ENCODE peak calls at places on chromosome 20, in six cellular contexts. G is A549, Y is kidney epithelial cell, H is SJCRH30, Z is brain microvascular endothelial cell, A is astrocyte of the spinal cord. P is an unnamed sample.
A peak's percentile ranks its signal among the peaks of the same experiment; 100 is the strongest.

GRCh38 chr20:23867152-23867776 is 12.3 kb downstream of the CST5 start:
- DNase-seq in A (no peak), G (no peak), Z (no peak), Y (no peak), H (no peak), P (no peak)

GRCh38 chr20:61614311-61615100 is 362.4 kb downstream of the CDH4 start:
- DNase-seq in A (no peak), Y (no peak), G (no peak), Z (no peak), H (no peak), P (no peak)

GRCh38 chr20:20327756-20328155 is 40.1 kb upstream of the INSM1 start:
- DNase-seq in A (no peak), Y (no peak), H (no peak), Z (no peak), G (no peak), P (no peak)

GRCh38 chr20:35978041-35978513 is 9.7 kb downstream of the CNBD2 start:
- DNase-seq in A (no peak), Y (no peak), H (no peak), Z (no peak), G (no peak), P (no peak)

GRCh38 chr20:32210206-32210605 is 2.5 kb downstream of the POFUT1 start:
- DNase-seq in Y (no peak), A (no peak), Z (no peak), G (no peak), H (peak; percentile 53), P (no peak)

GRCh38 chr20:40953856-40954255 is 74.8 kb upstream of the TOP1 start:
- DNase-seq in A (peak; percentile 67), G (no peak), Z (no peak), Y (no peak), H (no peak), P (no peak)

GRCh38 chr20:19631410-19631809 is 126.6 kb upstream of the RIN2 start:
- DNase-seq in Z (no peak), H (no peak), Y (no peak), A (no peak), G (no peak), P (peak; percentile 32)

GRCh38 chr20:6686171-6686570 is 81.3 kb upstream of the BMP2 start:
- DNase-seq in A (no peak), H (no peak), G (no peak), Z (no peak), Y (no peak), P (no peak)

GRCh38 chr20:36336838-36337478 is 30.8 kb downstream of the DLGAP4 start:
- DNase-seq in G (no peak), H (no peak), Y (no peak), A (no peak), Z (no peak), P (no peak)

GRCh38 chr20:709421-709820 is 33.8 kb upstream of the SCRT2 start:
- DNase-seq in A (no peak), G (no peak), Z (no peak), H (no peak), Y (no peak), P (no peak)

GRCh38 chr20:63847374-63848002 is 13.8 kb upstream of the ABHD16B start:
- DNase-seq in G (no peak), Z (no peak), Y (no peak), H (peak; percentile 70), A (no peak), P (no peak)

GRCh38 chr20:18822832-18823231 is 9.2 kb downstream of the SCP2D1 start:
- DNase-seq in Z (no peak), H (peak; percentile 72), Y (no peak), G (no peak), A (no peak), P (peak; percentile 18)

GRCh38 chr20:41453006-41453950 is 86.7 kb upstream of the EMILIN3 start:
- DNase-seq in Y (no peak), G (no peak), Z (no peak), H (peak; percentile 23), A (no peak), P (no peak)

GRCh38 chr20:57802877-57803717 is 93.3 kb upstream of the PMEPA1 start:
- DNase-seq in H (no peak), Y (no peak), A (no peak), G (no peak), Z (no peak), P (no peak)

GRCh38 chr20:23631226-23631822 is 6.4 kb downstream of the CST3 start:
- DNase-seq in G (no peak), A (no peak), Y (no peak), H (no peak), Z (no peak), P (no peak)

GRCh38 chr20:35615667-35616464 is at the start of gene SPAG4:
- DNase-seq in G (peak; percentile 98), Z (peak; percentile 100), H (peak; percentile 100), Y (no peak), A (peak; percentile 99), P (peak; percentile 100)

GRCh38 chr20:40955326-40955725 is 73.3 kb upstream of the TOP1 start:
- DNase-seq in Z (no peak), Y (no peak), H (no peak), A (no peak), G (no peak), P (no peak)

GRCh38 chr20:41408131-41408789 is 41.6 kb upstream of the EMILIN3 start:
- DNase-seq in H (peak; percentile 37), G (no peak), Y (no peak), Z (no peak), A (no peak), P (no peak)

GRCh38 chr20:16455296-16455695 is 118.0 kb downstream of the KIF16B start:
- DNase-seq in G (no peak), A (no peak), Z (no peak), Y (no peak), H (no peak), P (no peak)

GRCh38 chr20:1734269-1734858 is 76.8 kb upstream of the SIRPG start:
- DNase-seq in Z (peak; percentile 4), H (no peak), Y (no peak), G (no peak), A (peak; percentile 7), P (no peak)

GRCh38 chr20:17024513-17025105 is 202.2 kb upstream of the PCSK2 start:
- DNase-seq in G (peak; percentile 15), A (peak; percentile 51), Y (peak; percentile 5), Z (no peak), H (no peak), P (no peak)

GRCh38 chr20:59933849-59934585 is 580 bp upstream of the SYCP2 start:
- DNase-seq in H (no peak), Y (no peak), Z (peak; percentile 39), A (peak; percentile 58), G (peak; percentile 82), P (peak; percentile 86)

GRCh38 chr20:4227085-4227821 is 211.9 kb upstream of the RNF24 start:
- DNase-seq in H (peak; percentile 22), A (peak; percentile 47), Z (peak; percentile 52), Y (no peak), G (peak; percentile 54), P (peak; percentile 49)

GRCh38 chr20:56625837-56626236 is 3.3 kb upstream of the TFAP2C start:
- DNase-seq in H (no peak), G (no peak), A (no peak), Y (no peak), Z (no peak), P (no peak)

GRCh38 chr20:49482621-49483017 is at the start of gene KCNB1:
- DNase-seq in Y (no peak), Z (peak; percentile 11), A (peak; percentile 32), H (peak; percentile 73), G (peak; percentile 36), P (peak; percentile 56)

GRCh38 chr20:49483706-49484101 is 1.2 kb upstream of the KCNB1 start:
- DNase-seq in G (no peak), H (no peak), Y (no peak), Z (no peak), A (no peak), P (no peak)

GRCh38 chr20:49482173-49482572 is 295 bp downstream of the KCNB1 start:
- DNase-seq in H (no peak), G (no peak), A (no peak), Z (no peak), Y (no peak), P (no peak)

GRCh38 chr20:49484180-49485140 is 2.0 kb upstream of the KCNB1 start:
- DNase-seq in H (peak; percentile 89), Z (peak; percentile 61), Y (peak; percentile 7), G (peak; percentile 86), A (peak; percentile 62), P (peak; percentile 69)

GRCh38 chr20:49483018-49483705 is 694 bp upstream of the KCNB1 start:
- DNase-seq in G (no peak), Z (no peak), H (no peak), A (no peak), Y (no peak), P (no peak)
- H3K4me3 ChIP-seq in G (peak overlapping the region; percentile 51), Z (no peak overlapping the region), H (no peak overlapping the region), A (no peak overlapping the region), Y (no peak overlapping the region), P (no peak overlapping the region)

GRCh38 chr20:25253606-25254275 is 5.9 kb downstream of the PYGB start:
- DNase-seq in H (no peak), Y (no peak), Z (no peak), A (no peak), G (no peak), P (no peak)
- H3K4me3 ChIP-seq in H (no peak overlapping the region), Y (no peak overlapping the region), Z (no peak overlapping the region), A (no peak overlapping the region), G (no peak overlapping the region), P (no peak overlapping the region)

GRCh38 chr20:49665796-49666195 is 47.9 kb downstream of the B4GALT5 start:
- DNase-seq in Z (no peak), G (no peak), Y (no peak), H (no peak), A (no peak), P (no peak)

GRCh38 chr20:49671429-49671828 is 42.2 kb downstream of the B4GALT5 start:
- DNase-seq in H (no peak), G (no peak), Y (no peak), Z (no peak), A (no peak), P (no peak)

GRCh38 chr20:49666906-49667305 is 46.8 kb downstream of the B4GALT5 start:
- DNase-seq in G (no peak), Y (no peak), H (no peak), A (no peak), Z (no peak), P (no peak)

GRCh38 chr20:49669601-49670189 is 44.0 kb downstream of the B4GALT5 start:
- DNase-seq in H (no peak), A (no peak), G (no peak), Y (no peak), Z (no peak), P (no peak)

GRCh38 chr20:49668181-49668877 is 45.3 kb downstream of the B4GALT5 start:
- DNase-seq in A (no peak), Z (no peak), H (no peak), Y (no peak), G (no peak), P (peak; percentile 49)
- H3K4me3 ChIP-seq in A (no peak overlapping the region), Z (no peak overlapping the region), H (no peak overlapping the region), Y (no peak overlapping the region), G (no peak overlapping the region), P (no peak overlapping the region)

DNA sequence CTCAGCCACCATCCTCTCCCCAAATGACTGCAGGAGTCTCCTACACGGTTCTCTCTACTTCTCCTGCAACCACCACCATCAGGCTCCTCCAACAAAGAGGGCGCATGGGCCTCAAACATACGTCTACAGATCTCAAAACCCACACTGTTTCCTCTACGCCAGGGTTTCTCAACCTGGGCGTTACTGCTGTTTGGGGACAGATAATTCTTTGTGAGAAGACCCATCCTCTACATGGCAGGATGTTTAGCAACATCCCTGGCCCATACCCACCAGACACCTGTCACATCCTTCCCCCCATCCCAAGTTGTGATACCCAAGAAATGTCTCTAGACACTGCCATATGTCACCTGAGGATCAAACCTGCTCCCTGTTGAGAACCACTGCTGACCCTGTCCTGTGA is 45.0 kb downstream of the ELMO2 start:
- DNase-seq in G (no peak), H (no peak), A (no peak), Y (no peak), Z (no peak), P (no peak)
- H3K4me3 ChIP-seq in G (no peak overlapping the region), H (no peak overlapping the region), A (no peak overlapping the region), Y (no peak overlapping the region), Z (no peak overlapping the region), P (no peak overlapping the region)

P was measured in mucosa of descending colon.